ENCODE peak calls at places on chromosomes 16 and 17, in four cellular contexts. N is NCI-H1048, Z is LoVo, G is mesenchymal stem cell. K is an unnamed sample.

GRCh38 chr16:13036600-13036999 is 135.2 kb downstream of the SHISA9 start:
- DNase-seq in N (no peak), Z (peak; percentile 47), G (peak; percentile 11), K (peak; percentile 31)

GRCh38 chr16:51276335-51276734 is 125.3 kb upstream of the SALL1 start:
- DNase-seq in N (no peak), Z (no peak), G (peak; percentile 13), K (no peak)

GRCh38 chr16:73202176-73202729 is 154.3 kb upstream of the ZFHX3 start:
- DNase-seq in N (no peak), Z (peak; percentile 22), G (no peak), K (no peak)

GRCh38 chr16:48153689-48154265 is 2.0 kb downstream of the ABCC12 start:
- DNase-seq in N (no peak), Z (no peak), G (no peak), K (no peak)

GRCh38 chr16:31129568-31130335 is 5.8 kb downstream of the PRSS8 start:
- DNase-seq in N (no peak), Z (no peak), G (no peak), K (no peak)

GRCh38 chr17:31627960-31628359 is 231.1 kb downstream of the COPRS start:
- DNase-seq in N (no peak), Z (no peak), G (no peak), K (no peak)

GRCh38 chr17:36697907-36698526 is 96.6 kb downstream of the MRM1 start:
- DNase-seq in N (no peak), Z (no peak), G (peak; percentile 18), K (no peak)

GRCh38 chr17:50257574-50258224 is 16.6 kb upstream of the TMEM92 start:
- DNase-seq in N (no peak), Z (no peak), G (no peak), K (no peak)

GRCh38 chr17:78338860-78339259 is 21.0 kb downstream of the SOCS3 start:
- DNase-seq in N (no peak), Z (peak; percentile 73), G (no peak), K (peak; percentile 97)

GRCh38 chr17:48631693-48632578 is 5.8 kb upstream of the HOXB9 start:
- DNase-seq in N (no peak), Z (no peak), G (no peak), K (no peak)

GRCh38 chr17:30278032-30278431 is 13.7 kb downstream of the BLMH start:
- DNase-seq in N (no peak), Z (no peak), G (peak; percentile 54), K (peak; percentile 23)

GRCh38 chr16:72561-73537 is at the start of gene RHBDF1:
- DNase-seq in N (no peak), Z (peak; percentile 84), G (peak; percentile 65), K (peak; percentile 44)

GRCh38 chr16:73092236-73092781 is 44.4 kb upstream of the ZFHX3 start:
- DNase-seq in N (no peak), Z (no peak), G (no peak), K (no peak)